ENCODE peak calls at places on chromosomes 11 and 22, in seven cellular contexts. X, V, P, M, J, Y and R are unnamed samples.

GRCh38 chr11:110907629-110908028 is 195.4 kb upstream of the ARHGAP20 start:
- DNase-seq in Y (peak; percentile 94), J (peak; percentile 75), P (peak; percentile 91), M (no peak), V (peak; percentile 34), X (no peak), R (no peak)

GRCh38 chr22:23786261-23786710 is 480 bp upstream of the SMARCB1 start:
- DNase-seq in P (no peak), Y (no peak), X (no peak), M (no peak), V (no peak), J (no peak), R (no peak)

GRCh38 chr11:65852508-65853248 is 5.3 kb downstream of the CFL1 start:
- DNase-seq in J (no peak), M (peak; percentile 61), V (no peak), P (no peak), X (no peak), Y (no peak), R (no peak)

GRCh38 chr22:23556026-23556620 is 24.0 kb downstream of the IGLL1 start:
- DNase-seq in Y (no peak), P (no peak), M (peak; percentile 47), J (no peak), X (no peak), V (no peak), R (no peak)

GRCh38 chr11:34487430-34487829 is 26.2 kb downstream of the ELF5 start:
- DNase-seq in J (no peak), M (no peak), X (no peak), V (no peak), P (no peak), Y (no peak), R (no peak)

GRCh38 chr11:118790357-118791014 is 478 bp downstream of the DDX6 start:
- DNase-seq in Y (peak; percentile 69), M (peak; percentile 86), J (peak; percentile 57), X (peak; percentile 85), P (peak; percentile 40), V (peak; percentile 46), R (peak; percentile 57)

GRCh38 chr11:72764503-72764902 is 12.3 kb upstream of the ARAP1 start:
- DNase-seq in P (no peak), X (peak; percentile 93), V (no peak), M (no peak), Y (no peak), J (no peak), R (no peak)

GRCh38 chr11:16511109-16511806 is 154.9 kb upstream of the SOX6 start:
- DNase-seq in X (peak; percentile 44), M (no peak), J (no peak), Y (peak; percentile 53), V (no peak), P (peak; percentile 46), R (no peak)

GRCh38 chr11:11020747-11021149 is 162.9 kb upstream of the ZBED5 start:
- DNase-seq in P (no peak), M (no peak), V (no peak), Y (no peak), X (no peak), J (no peak), R (no peak)

GRCh38 chr11:5210376-5210885 is 9.9 kb upstream of the OR51V1 start:
- DNase-seq in J (no peak), Y (no peak), M (no peak), V (no peak), P (no peak), X (no peak), R (no peak)

GRCh38 chr11:113370634-113371033 is 16.9 kb upstream of the ANKK1 start:
- DNase-seq in X (no peak), J (no peak), Y (no peak), P (no peak), V (no peak), M (no peak), R (no peak)

GRCh38 chr11:64686466-64687175 is 36.4 kb downstream of the NRXN2 start:
- DNase-seq in Y (no peak), X (no peak), J (no peak), M (no peak), P (no peak), V (no peak), R (no peak)

GRCh38 chr11:130161441-130161840 is 1.9 kb downstream of the ST14 start:
- DNase-seq in Y (no peak), V (no peak), P (no peak), X (peak; percentile 16), J (no peak), M (no peak), R (no peak)

GRCh38 chr11:97977726-97978125 is 1043.0 kb upstream of the CNTN5 start:
- DNase-seq in M (no peak), X (no peak), V (no peak), P (no peak), Y (no peak), J (no peak), R (no peak)

GRCh38 chr22:46089426-46090041 is 60.8 kb upstream of the PPARA start:
- DNase-seq in M (peak; percentile 68), J (no peak), X (no peak), V (no peak), P (no peak), Y (no peak), R (no peak)

GRCh38 chr11:41245704-41246398 is 213.6 kb downstream of the LRRC4C start:
- DNase-seq in V (no peak), X (no peak), Y (no peak), J (no peak), M (peak; percentile 44), P (peak; percentile 24), R (no peak)

GRCh38 chr22:44245438-44245837 is 64.7 kb downstream of the PARVG start:
- DNase-seq in M (no peak), X (no peak), Y (no peak), P (no peak), V (no peak), J (peak; percentile 7), R (no peak)

GRCh38 chr11:44868455-44869421 is 81.9 kb downstream of the TP53I11 start:
- DNase-seq in P (no peak), J (no peak), Y (no peak), X (no peak), M (peak; percentile 76), V (no peak), R (no peak)

GRCh38 chr11:80424012-80424695 is 983.3 kb upstream of the TENM4 start:
- DNase-seq in J (no peak), M (no peak), P (no peak), V (no peak), X (no peak), Y (no peak), R (no peak)

GRCh38 chr22:35991168-35991567 is 37.5 kb downstream of the RBFOX2 start:
- DNase-seq in M (no peak), V (no peak), Y (no peak), X (no peak), P (no peak), J (no peak), R (no peak)

GRCh38 chr22:29270475-29271271 is 2.6 kb downstream of the EWSR1 start:
- DNase-seq in V (no peak), J (no peak), X (no peak), P (no peak), Y (peak; percentile 39), M (no peak), R (no peak)

GRCh38 chr11:68965901-68966868 is 14.6 kb downstream of the MRGPRD start:
- DNase-seq in P (no peak), V (no peak), M (peak; percentile 57), J (no peak), Y (no peak), X (no peak), R (no peak)

GRCh38 chr11:35321532-35322320 is 97.6 kb downstream of the SLC1A2 start:
- DNase-seq in V (peak; percentile 85), P (no peak), Y (peak; percentile 56), M (no peak), X (no peak), J (no peak), R (no peak)